ENCODE peak calls at places on chromosomes 3 and 15, in six cellular contexts. E is AG04450; Z is naive thymus-derived CD8-positive, alpha-beta T cell; W is body of pancreas; S is Right ventricle myocardium superior; P is caudate nucleus. L is an unnamed sample.

GRCh38 chr3:173398111-173398479 is 551 bp downstream of the NLGN1 start:
- DNase-seq in E (no peak), S (no peak), P (no peak), W (no peak), Z (no peak), L (no peak)

GRCh38 chr3:105835606-105836005 is 33.2 kb downstream of the CBLB start:
- DNase-seq in S (no peak), P (no peak), W (no peak), E (no peak), Z (no peak), L (no peak)

GRCh38 chr3:46946856-46947544 is 29.5 kb downstream of the CCDC12 start:
- DNase-seq in E (no peak), P (no peak), W (peak), S (peak), Z (peak), L (no peak)

GRCh38 chr3:152835311-152836102 is 576 bp downstream of the P2RY1 start:
- DNase-seq in E (no peak), Z (no peak), P (no peak), W (peak), S (peak), L (no peak)

GRCh38 chr15:99282129-99282528 is 30.8 kb downstream of the LRRC28 start:
- DNase-seq in S (no peak), E (no peak), Z (no peak), P (no peak), W (no peak), L (no peak)

GRCh38 chr15:63018639-63019038 is 23.9 kb upstream of the TPM1 start:
- DNase-seq in S (no peak), P (no peak), E (no peak), W (no peak), Z (no peak), L (no peak)

GRCh38 chr3:25182794-25183193 is 245.3 kb upstream of the RARB start:
- DNase-seq in E (no peak), S (no peak), Z (no peak), P (no peak), W (no peak), L (no peak)

GRCh38 chr15:69755571-69756310 is 303.1 kb downstream of the RPLP1 start:
- DNase-seq in E (no peak), Z (peak), P (no peak), W (no peak), S (peak), L (peak)

GRCh38 chr15:94324117-94324826 is 92.9 kb downstream of the MCTP2 start:
- DNase-seq in E (peak), S (no peak), P (peak), W (peak), Z (peak), L (peak)

GRCh38 chr3:20104167-20104661 is 64.0 kb downstream of the KAT2B start:
- DNase-seq in S (no peak), E (no peak), W (no peak), P (no peak), Z (no peak), L (no peak)

GRCh38 chr3:31226331-31226730 is 306.4 kb upstream of the STT3B start:
- DNase-seq in S (no peak), P (no peak), E (no peak), W (no peak), Z (peak), L (no peak)

GRCh38 chr3:156600834-156601233 is 45.9 kb upstream of the SSR3 start:
- DNase-seq in W (no peak), Z (no peak), E (no peak), S (no peak), P (no peak), L (no peak)

GRCh38 chr3:59480486-59480995 is 430.7 kb upstream of the CFAP20DC start:
- DNase-seq in Z (no peak), W (no peak), P (no peak), S (no peak), E (peak), L (peak)

GRCh38 chr3:38496131-38496910 is at the start of gene EXOG:
- DNase-seq in E (peak), S (peak), P (peak), Z (peak), W (peak), L (peak)

GRCh38 chr3:196645917-196646735 is 6.6 kb downstream of the NRROS start:
- DNase-seq in P (no peak), Z (no peak), W (no peak), E (no peak), S (no peak), L (no peak)

GRCh38 chr15:42707068-42707467 is 29.9 kb downstream of the CDAN1 start:
- DNase-seq in Z (no peak), W (peak), P (no peak), E (no peak), S (no peak), L (no peak)

GRCh38 chr15:29278436-29279099 is 8.9 kb upstream of the NSMCE3 start:
- DNase-seq in Z (no peak), P (no peak), S (no peak), W (no peak), E (peak), L (peak)

GRCh38 chr15:77224352-77224751 is 153.4 kb upstream of the TSPAN3 start:
- DNase-seq in Z (no peak), W (no peak), P (no peak), E (no peak), S (no peak), L (peak)

GRCh38 chr3:135197246-135197645 is 402.2 kb downstream of the EPHB1 start:
- DNase-seq in S (no peak), P (no peak), W (no peak), E (no peak), Z (no peak), L (no peak)

GRCh38 chr15:66617137-66618090 is 51.6 kb upstream of the LCTL start:
- DNase-seq in W (peak), S (peak), E (peak), P (no peak), Z (no peak), L (peak)

GRCh38 chr3:140050977-140051957 is 116.3 kb downstream of the CLSTN2 start:
- DNase-seq in S (no peak), E (no peak), Z (no peak), W (no peak), P (no peak), L (no peak)

GRCh38 chr15:38688761-38689160 is 124.1 kb upstream of the RASGRP1 start:
- DNase-seq in E (no peak), S (no peak), P (no peak), Z (peak), W (no peak), L (no peak)

GRCh38 chr3:129449279-129450115 is 9.5 kb downstream of the IFT122 start:
- DNase-seq in P (no peak), Z (no peak), W (no peak), E (no peak), S (no peak), L (peak)

GRCh38 chr3:107441617-107442016 is 64.4 kb downstream of the CCDC54 start:
- DNase-seq in W (no peak), Z (no peak), E (no peak), S (no peak), P (no peak), L (no peak)

GRCh38 chr15:42037650-42038049 is 16.8 kb upstream of the PLA2G4E start:
- DNase-seq in Z (no peak), W (peak), S (peak), P (no peak), E (no peak), L (no peak)

GRCh38 chr3:106860182-106860581 is 517.1 kb upstream of the CCDC54 start:
- DNase-seq in P (no peak), E (no peak), Z (no peak), W (no peak), S (no peak), L (no peak)

L was measured in SJSA1.